ENCODE peak calls at places on chromosome 5, in five cellular contexts. G is fibroblast of lung, J is Caco-2, K is cardiac muscle cell, Q is heart right ventricle. A is an unnamed sample.
A peak's percentile ranks its signal among the peaks of the same experiment; 100 is the strongest.

GRCh38 chr5:172285226-172286143 is 1.9 kb upstream of the UBTD2 start:
- DNase-seq in J (no peak), G (no peak), Q (no peak), K (no peak), A (no peak)

GRCh38 chr5:943874-944620 is 51.4 kb downstream of the TRIP13 start:
- DNase-seq in J (peak; percentile 34), G (no peak), Q (no peak), K (peak; percentile 34), A (no peak)

GRCh38 chr5:35777358-35778087 is 79.2 kb upstream of the IL7R start:
- DNase-seq in Q (peak; percentile 60), G (peak; percentile 79), K (peak; percentile 88), J (peak; percentile 70), A (no peak)

GRCh38 chr5:170849374-170849773 is 12.4 kb upstream of the RANBP17 start:
- DNase-seq in J (no peak), G (no peak), Q (no peak), K (no peak), A (no peak)

GRCh38 chr5:35939639-35940038 is 1.2 kb upstream of the CAPSL start:
- DNase-seq in G (no peak), J (no peak), Q (no peak), K (no peak), A (no peak)

GRCh38 chr5:115033861-115034260 is 135.8 kb downstream of the TRIM36 start:
- DNase-seq in G (no peak), Q (no peak), K (no peak), J (no peak), A (no peak)

GRCh38 chr5:54370982-54371381 is 60.6 kb upstream of the ARL15 start:
- DNase-seq in Q (no peak), J (no peak), G (no peak), K (no peak), A (no peak)

GRCh38 chr5:81230429-81230828 is 2.7 kb upstream of the CKMT2 start:
- DNase-seq in G (no peak), K (no peak), Q (no peak), J (no peak), A (no peak)

GRCh38 chr5:74103131-74104023 is 477.4 kb downstream of the ARHGEF28 start:
- DNase-seq in K (no peak), J (no peak), Q (no peak), G (no peak), A (no peak)

GRCh38 chr5:71460693-71461092 is 5.2 kb downstream of the BDP1 start:
- DNase-seq in J (no peak), K (no peak), G (no peak), Q (no peak), A (no peak)

GRCh38 chr5:71456362-71456743 is 902 bp downstream of the BDP1 start:
- DNase-seq in J (no peak), Q (no peak), K (no peak), G (no peak), A (no peak)

GRCh38 chr5:71455427-71456361 is at the start of gene BDP1:
- DNase-seq in Q (peak; percentile 98), K (peak; percentile 97), J (peak; percentile 95), G (peak; percentile 91), A (peak; percentile 99)

GRCh38 chr5:71454913-71455312 is 538 bp upstream of the BDP1 start:
- DNase-seq in J (no peak), K (no peak), Q (no peak), G (no peak), A (no peak)

GRCh38 chr5:71457106-71457505 is 1.7 kb downstream of the BDP1 start:
- DNase-seq in G (no peak), Q (no peak), J (no peak), K (no peak), A (no peak)
- H3K4me3 ChIP-seq in G (peak overlapping the region; percentile 99), Q (peak overlapping the region; percentile 76), J (peak overlapping the region; percentile 54), K (peak overlapping the region; percentile 54), A (no peak overlapping the region)

GRCh38 chr5:84688566-84688965 is 303.9 kb upstream of the EDIL3 start:
- DNase-seq in K (peak; percentile 87), G (peak; percentile 99), J (no peak), Q (no peak), A (no peak)
- H3K36me3 ChIP-seq in K (no peaks in the 10 kb centered on the region), G (no peaks in the 10 kb centered on the region), J (no peaks in the 10 kb centered on the region), Q (no peaks in the 10 kb centered on the region), A (no peaks in the 10 kb centered on the region)

GRCh38 chr5:160475864-160476438 is 54.3 kb downstream of the PTTG1 start:
- DNase-seq in J (no peak), Q (no peak), G (no peak), K (no peak), A (no peak)

GRCh38 chr5:160477266-160477970 is 55.8 kb downstream of the PTTG1 start:
- DNase-seq in J (no peak), Q (no peak), K (no peak), G (no peak), A (no peak)

GRCh38 chr5:160480652-160481051 is 59.0 kb downstream of the PTTG1 start:
- DNase-seq in K (no peak), J (no peak), G (no peak), Q (no peak), A (no peak)

GRCh38 chr5:160479220-160479619 is 57.6 kb downstream of the PTTG1 start:
- DNase-seq in J (no peak), K (no peak), G (no peak), Q (no peak), A (no peak)

DNA sequence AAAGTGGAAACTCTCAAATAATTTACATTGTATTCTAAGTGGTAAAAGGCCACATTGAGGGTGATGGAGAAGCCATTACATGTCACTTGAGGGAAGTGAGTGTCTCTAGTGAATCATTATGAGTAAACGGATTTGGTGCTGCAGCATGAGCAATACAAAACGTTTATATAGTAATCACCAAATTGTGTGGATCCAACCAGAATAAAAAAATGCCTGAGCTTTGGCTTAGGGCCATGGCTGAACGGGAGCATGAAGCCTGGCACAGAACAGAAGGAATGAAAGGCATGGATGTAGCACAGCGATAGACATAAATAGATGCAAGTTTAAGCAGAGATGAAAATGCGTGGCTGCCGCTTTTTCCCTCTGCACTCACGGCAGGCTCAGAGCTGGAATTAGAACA is 58.3 kb downstream of the PTTG1 start:
- DNase-seq in G (peak; percentile 83), K (peak; percentile 65), Q (no peak), J (no peak), A (no peak)
- H3K4me3 ChIP-seq in G (no peak overlapping the region), K (no peak overlapping the region), Q (no peak overlapping the region), J (no peak overlapping the region), A (no peak overlapping the region)

GRCh38 chr5:179612577-179613459 is 10.7 kb downstream of the HNRNPH1 start:
- DNase-seq in K (no peak), J (peak; percentile 25), G (no peak), Q (no peak), A (no peak)
- H3K36me3 ChIP-seq in K (peaks cover 77% of the 10 kb centered on the region), J (peaks cover 19% of the 10 kb centered on the region), G (peaks cover 40% of the 10 kb centered on the region), Q (peaks cover 100% of the 10 kb centered on the region), A (peaks cover 20% of the 10 kb centered on the region)

GRCh38 chr5:141783599-141784296 is 94.5 kb downstream of the PCDH1 start:
- DNase-seq in G (peak; percentile 10), J (peak; percentile 72), Q (no peak), K (no peak), A (no peak)

GRCh38 chr5:141780240-141780951 is 97.8 kb downstream of the PCDH1 start:
- DNase-seq in J (no peak), Q (no peak), G (no peak), K (no peak), A (no peak)

GRCh38 chr5:141780952-141781730 is 97.1 kb downstream of the PCDH1 start:
- DNase-seq in J (no peak), G (no peak), K (no peak), Q (no peak), A (no peak)

GRCh38 chr5:141782991-141783598 is 95.1 kb downstream of the PCDH1 start:
- DNase-seq in Q (no peak), J (no peak), G (peak; percentile 58), K (no peak), A (no peak)

GRCh38 chr5:141781910-141782309 is 96.3 kb downstream of the PCDH1 start:
- DNase-seq in G (no peak), Q (no peak), K (no peak), J (no peak), A (no peak)
- H3K4me3 ChIP-seq in G (no peak overlapping the region), Q (no peak overlapping the region), K (no peak overlapping the region), J (no peak overlapping the region), A (no peak overlapping the region)

A was measured in aorta.